ENCODE peak calls at places on chromosomes 11 and 22, in eight cellular contexts. G, V, O, R, J, W, Z and C are unnamed samples.

GRCh38 chr11:16933756-16934603 is 80.2 kb downstream of the PLEKHA7 start:
- DNase-seq in G (no peak), V (no peak), O (no peak), R (no peak), J (no peak), W (peak), Z (no peak), C (no peak)

GRCh38 chr11:102269927-102270326 is 47.4 kb upstream of the BIRC3 start:
- DNase-seq in G (no peak), V (no peak), O (no peak), R (no peak), J (no peak), W (no peak), Z (no peak), C (no peak)

GRCh38 chr11:112248216-112248615 is 12.4 kb downstream of the PLET1 start:
- DNase-seq in G (no peak), V (no peak), O (no peak), R (no peak), J (no peak), W (no peak), Z (no peak), C (no peak)

GRCh38 chr22:38317995-38318715 is 922 bp upstream of the CSNK1E start:
- DNase-seq in G (no peak), V (no peak), O (peak), R (peak), J (no peak), W (peak), Z (no peak), C (no peak)

GRCh38 chr11:72721689-72722049 is 30.5 kb downstream of the ARAP1 start:
- DNase-seq in G (no peak), V (no peak), O (no peak), R (no peak), J (peak), W (no peak), Z (peak), C (no peak)

GRCh38 chr11:44626645-44627044 is 61.2 kb downstream of the CD82 start:
- DNase-seq in G (no peak), V (no peak), O (no peak), R (no peak), J (no peak), W (no peak), Z (no peak), C (peak)

GRCh38 chr11:44094260-44094868 is 1.1 kb upstream of the EXT2 start:
- DNase-seq in G (peak), V (peak), O (peak), R (peak), J (peak), W (peak), Z (peak), C (peak)

GRCh38 chr11:70191495-70192140 is 11.5 kb upstream of the FADD start:
- DNase-seq in G (no peak), V (peak), O (peak), R (peak), J (peak), W (peak), Z (peak), C (peak)

GRCh38 chr11:40384991-40385390 is 1074.5 kb downstream of the LRRC4C start:
- DNase-seq in G (peak), V (no peak), O (no peak), R (no peak), J (no peak), W (no peak), Z (no peak), C (no peak)

GRCh38 chr11:2709429-2709828 is 9.6 kb upstream of the KCNQ1OT1 start:
- DNase-seq in G (no peak), V (no peak), O (no peak), R (peak), J (no peak), W (no peak), Z (no peak), C (no peak)

GRCh38 chr22:29156507-29156906 is 49.2 kb upstream of the EMID1 start:
- DNase-seq in G (no peak), V (peak), O (peak), R (no peak), J (no peak), W (peak), Z (peak), C (peak)

GRCh38 chr22:22194931-22195264 is 49.7 kb upstream of the VPREB1 start:
- DNase-seq in G (no peak), V (no peak), O (no peak), R (no peak), J (no peak), W (no peak), Z (no peak), C (no peak)

GRCh38 chr11:62707277-62707771 is at the start of the genes BSCL2 and GNG3:
- DNase-seq in G (no peak), V (peak), O (peak), R (no peak), J (peak), W (peak), Z (no peak), C (no peak)

GRCh38 chr11:118900535-118901384 is 17.1 kb downstream of the CXCR5 start:
- DNase-seq in G (no peak), V (no peak), O (no peak), R (no peak), J (no peak), W (no peak), Z (no peak), C (no peak)

GRCh38 chr11:118902336-118903203 is 18.9 kb downstream of the CXCR5 start:
- DNase-seq in G (no peak), V (no peak), O (no peak), R (peak), J (no peak), W (no peak), Z (no peak), C (no peak)

GRCh38 chr11:118899706-118900360 is 16.1 kb downstream of the CXCR5 start:
- DNase-seq in G (no peak), V (no peak), O (no peak), R (no peak), J (peak), W (no peak), Z (no peak), C (no peak)

GRCh38 chr11:118903204-118904015 is 19.7 kb downstream of the CXCR5 start:
- DNase-seq in G (no peak), V (no peak), O (no peak), R (no peak), J (no peak), W (no peak), Z (no peak), C (no peak)

DNA sequence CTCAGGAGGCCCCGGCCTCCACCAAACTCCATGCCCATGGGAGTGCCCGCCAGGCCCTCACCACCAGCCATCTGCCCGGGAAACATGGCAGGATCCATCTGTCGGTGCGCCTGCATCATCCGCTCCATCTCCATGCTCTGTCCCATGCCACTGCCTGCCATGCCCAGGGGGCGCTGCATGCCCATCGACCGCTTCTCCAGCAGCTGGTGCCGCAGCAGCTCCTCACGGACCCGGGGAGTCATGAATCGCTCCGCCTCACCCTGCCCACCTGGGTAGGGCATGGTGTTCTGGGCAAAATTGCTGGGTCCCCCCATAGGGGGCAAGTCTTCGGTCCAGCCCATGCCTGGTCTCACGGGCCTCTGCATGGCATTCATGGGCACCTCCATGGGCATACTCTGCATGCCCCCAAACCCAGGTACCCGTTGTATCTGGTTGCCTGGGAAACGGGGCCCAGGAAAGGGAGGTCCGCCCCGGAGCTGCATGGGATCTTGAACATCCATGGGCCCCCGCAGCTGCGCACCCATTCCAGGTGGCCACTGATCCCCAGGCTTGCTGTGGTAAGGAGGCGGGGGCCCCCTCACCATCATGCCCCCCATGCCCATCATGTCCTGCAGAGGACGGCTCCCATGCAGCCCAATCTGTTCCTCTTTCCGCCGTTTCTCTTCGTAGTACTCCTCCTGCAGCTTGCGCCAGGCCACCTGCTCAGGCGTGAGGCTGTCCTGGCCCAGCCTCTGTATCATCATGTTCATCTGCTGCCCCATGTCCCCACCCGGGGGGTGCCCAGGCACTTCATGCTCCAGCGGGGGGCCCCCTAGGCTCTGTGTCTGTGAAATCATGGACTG is 18.0 kb downstream of the CXCR5 start:
- DNase-seq in G (no peak), V (no peak), O (no peak), R (no peak), J (peak), W (no peak), Z (no peak), C (no peak)
- TF ChIP-seq CTCF in G (peak), V (no peak), O (no peak), R (no peak), J (no peak), W (no peak), Z (no peak), C (no peak)

GRCh38 chr11:122101625-122102291 is 14.3 kb downstream of the BLID start:
- DNase-seq in G (peak), V (peak), O (peak), R (peak), J (peak), W (no peak), Z (no peak), C (no peak)
- TF ChIP-seq CTCF in G (peak), V (peak), O (peak), R (peak), J (peak), W (no peak), Z (no peak), C (no peak)

GRCh38 chr11:123560001-123560400 is 94.4 kb downstream of the SCN3B start:
- DNase-seq in G (peak), V (no peak), O (no peak), R (peak), J (peak), W (no peak), Z (no peak), C (peak)

GRCh38 chr11:123562166-123562565 is 92.3 kb downstream of the SCN3B start:
- DNase-seq in G (no peak), V (no peak), O (no peak), R (no peak), J (no peak), W (no peak), Z (no peak), C (no peak)

GRCh38 chr11:123562829-123563228 is 91.6 kb downstream of the SCN3B start:
- DNase-seq in G (no peak), V (no peak), O (no peak), R (no peak), J (no peak), W (no peak), Z (no peak), C (no peak)

GRCh38 chr11:123559418-123559817 is 95.0 kb downstream of the SCN3B start:
- DNase-seq in G (no peak), V (no peak), O (no peak), R (no peak), J (no peak), W (no peak), Z (no peak), C (no peak)

GRCh38 chr11:123561046-123561781 is 93.2 kb downstream of the SCN3B start:
- DNase-seq in G (no peak), V (peak), O (peak), R (peak), J (peak), W (peak), Z (no peak), C (no peak)
- TF ChIP-seq CTCF in G (peak), V (no peak), O (no peak), R (peak), J (no peak), W (peak), Z (no peak), C (no peak)

DNA sequence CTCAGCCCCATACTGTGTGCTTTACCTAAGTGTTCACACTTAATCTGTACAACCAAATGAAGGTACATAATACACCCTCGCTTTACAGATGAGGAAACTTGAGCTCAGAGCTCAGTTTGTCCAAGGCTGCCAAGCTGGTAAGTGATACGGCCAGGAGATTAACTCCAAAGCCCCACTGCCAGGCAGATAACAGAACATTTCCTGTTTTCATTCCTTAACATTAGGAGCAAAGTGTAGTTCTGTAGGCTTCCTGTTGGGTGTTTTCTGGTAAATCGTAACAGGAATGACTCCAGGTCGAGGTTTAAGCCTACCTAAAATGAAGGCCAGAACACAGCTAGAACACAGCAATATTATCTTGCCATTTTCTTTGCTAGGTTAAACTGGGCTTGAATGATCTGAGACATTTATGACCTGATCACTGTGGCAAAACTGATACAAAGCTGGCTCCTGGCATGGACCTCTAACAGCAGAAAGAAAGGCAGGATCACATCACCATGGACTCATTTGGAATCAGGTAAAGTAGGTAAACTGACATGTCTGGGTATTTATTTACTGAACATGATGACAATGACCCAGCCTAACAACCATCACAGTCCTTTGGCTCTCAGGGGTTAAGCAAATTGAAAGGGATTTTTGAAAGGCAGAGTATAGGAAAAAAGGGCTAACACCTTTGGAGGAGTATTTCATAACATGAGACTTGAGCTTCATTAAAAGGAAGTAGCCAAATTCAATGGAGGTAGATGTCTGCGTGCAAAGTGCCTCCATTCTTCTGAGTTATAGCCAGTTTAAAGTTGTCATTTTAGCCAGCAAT is 3.9 kb upstream of the NUP50 start:
- DNase-seq in G (no peak), V (no peak), O (peak), R (no peak), J (no peak), W (peak), Z (no peak), C (no peak)
- TF ChIP-seq CTCF in G (no peak), V (no peak), O (no peak), R (no peak), J (no peak), W (no peak), Z (no peak), C (no peak)

GRCh38 chr11:121757480-121758125 is 304.8 kb upstream of the SORL1-AS1 start:
- DNase-seq in G (no peak), V (no peak), O (no peak), R (no peak), J (no peak), W (no peak), Z (no peak), C (no peak)
- TF ChIP-seq CTCF in G (no peak), V (no peak), O (no peak), R (no peak), J (no peak), W (no peak), Z (no peak), C (no peak)

GRCh38 chr11:11628651-11629050 is 6.8 kb upstream of the GALNT18 start:
- DNase-seq in G (no peak), V (no peak), O (no peak), R (no peak), J (no peak), W (no peak), Z (no peak), C (no peak)
- TF ChIP-seq CTCF in G (no peak), V (no peak), O (no peak), R (no peak), J (no peak), W (no peak), Z (no peak), C (no peak)

GRCh38 chr11:116193321-116194114 is 579.3 kb downstream of the BUD13 start:
- DNase-seq in G (peak), V (peak), O (peak), R (peak), J (peak), W (no peak), Z (no peak), C (no peak)
- TF ChIP-seq CTCF in G (no peak), V (no peak), O (peak), R (no peak), J (no peak), W (no peak), Z (no peak), C (no peak)